ENCODE peak calls at places on chromosome 4, in eight cellular contexts. One of them, this sample, is unnamed.

GRCh38 chr4:173333658-173334084 is 487 bp downstream of the HMGB2 start:
- DNase-seq in HFF-Myc: no peak
- DNase-seq in dorsolateral prefrontal cortex: peak
- DNase-seq in AG04450: no peak
- DNase-seq in choroid plexus epithelial cell: peak
- DNase-seq in HFFc6: peak
- DNase-seq in foreskin fibroblast: no peak
- DNase-seq in right atrium auricular region: no peak
- DNase-seq in this sample: peak

GRCh38 chr4:147683172-147683571 is 791 bp downstream of the PRMT9 start:
- DNase-seq in HFF-Myc: no peak
- DNase-seq in dorsolateral prefrontal cortex: no peak
- DNase-seq in AG04450: no peak
- DNase-seq in choroid plexus epithelial cell: peak
- DNase-seq in HFFc6: peak
- DNase-seq in foreskin fibroblast: peak
- DNase-seq in right atrium auricular region: no peak
- DNase-seq in this sample: peak

GRCh38 chr4:121189811-121190210 is 25.7 kb upstream of the TNIP3 start:
- DNase-seq in HFF-Myc: no peak
- DNase-seq in dorsolateral prefrontal cortex: no peak
- DNase-seq in AG04450: no peak
- DNase-seq in choroid plexus epithelial cell: peak
- DNase-seq in HFFc6: no peak
- DNase-seq in foreskin fibroblast: no peak
- DNase-seq in right atrium auricular region: no peak
- DNase-seq in this sample: no peak

GRCh38 chr4:147578057-147578476 is 39.1 kb upstream of the TMEM184C start:
- DNase-seq in HFF-Myc: peak
- DNase-seq in dorsolateral prefrontal cortex: no peak
- DNase-seq in AG04450: peak
- DNase-seq in choroid plexus epithelial cell: peak
- DNase-seq in HFFc6: peak
- DNase-seq in foreskin fibroblast: peak
- DNase-seq in right atrium auricular region: no peak
- DNase-seq in this sample: no peak

GRCh38 chr4:114383055-114383454 is 215.6 kb upstream of the UGT8 start:
- DNase-seq in HFF-Myc: no peak
- DNase-seq in dorsolateral prefrontal cortex: no peak
- DNase-seq in AG04450: no peak
- DNase-seq in choroid plexus epithelial cell: no peak
- DNase-seq in HFFc6: peak
- DNase-seq in foreskin fibroblast: peak
- DNase-seq in right atrium auricular region: no peak
- DNase-seq in this sample: no peak

GRCh38 chr4:94813221-94813620 is 55.5 kb downstream of the BMPR1B start:
- DNase-seq in HFF-Myc: no peak
- DNase-seq in dorsolateral prefrontal cortex: no peak
- DNase-seq in AG04450: no peak
- DNase-seq in choroid plexus epithelial cell: no peak
- DNase-seq in HFFc6: no peak
- DNase-seq in foreskin fibroblast: no peak
- DNase-seq in right atrium auricular region: no peak
- DNase-seq in this sample: no peak

GRCh38 chr4:94561249-94562024 is 109.7 kb downstream of the PDLIM5 start:
- DNase-seq in HFF-Myc: no peak
- DNase-seq in dorsolateral prefrontal cortex: no peak
- DNase-seq in AG04450: no peak
- DNase-seq in choroid plexus epithelial cell: peak
- DNase-seq in HFFc6: peak
- DNase-seq in foreskin fibroblast: peak
- DNase-seq in right atrium auricular region: no peak
- DNase-seq in this sample: no peak

GRCh38 chr4:53917719-53918118 is 146.7 kb downstream of the CHIC2 start:
- DNase-seq in HFF-Myc: no peak
- DNase-seq in dorsolateral prefrontal cortex: no peak
- DNase-seq in AG04450: no peak
- DNase-seq in choroid plexus epithelial cell: no peak
- DNase-seq in HFFc6: no peak
- DNase-seq in foreskin fibroblast: no peak
- DNase-seq in right atrium auricular region: no peak
- DNase-seq in this sample: no peak

GRCh38 chr4:168449740-168450442 is 30.4 kb downstream of the DDX60L start:
- DNase-seq in HFF-Myc: peak
- DNase-seq in dorsolateral prefrontal cortex: no peak
- DNase-seq in AG04450: no peak
- DNase-seq in choroid plexus epithelial cell: peak
- DNase-seq in HFFc6: peak
- DNase-seq in foreskin fibroblast: peak
- DNase-seq in right atrium auricular region: no peak
- DNase-seq in this sample: peak

GRCh38 chr4:184386271-184386781 is 88.0 kb downstream of the IRF2 start:
- DNase-seq in HFF-Myc: no peak
- DNase-seq in dorsolateral prefrontal cortex: no peak
- DNase-seq in AG04450: no peak
- DNase-seq in choroid plexus epithelial cell: no peak
- DNase-seq in HFFc6: no peak
- DNase-seq in foreskin fibroblast: no peak
- DNase-seq in right atrium auricular region: no peak
- DNase-seq in this sample: no peak

DNA sequence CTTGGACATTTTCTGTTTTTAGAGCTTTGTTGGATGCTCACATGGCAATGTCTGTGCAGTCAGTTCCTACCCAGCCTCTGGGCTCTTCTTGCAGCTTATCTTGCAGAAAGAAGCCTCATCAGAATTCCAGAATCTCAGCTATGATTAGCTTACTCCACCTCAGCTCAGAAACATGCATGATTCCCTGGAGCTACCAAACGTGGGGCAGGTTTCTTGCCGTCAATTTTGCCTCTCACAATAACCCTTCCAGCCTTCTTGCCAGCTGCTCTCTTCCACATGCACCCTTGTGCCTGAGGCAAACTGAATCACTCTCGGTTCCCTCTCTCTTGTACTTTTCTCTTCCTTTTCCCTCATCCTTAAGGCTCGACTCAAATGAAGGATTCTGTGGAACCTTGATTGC is 141.4 kb downstream of the PTTG2 start:
- DNase-seq in HFF-Myc: no peak
- DNase-seq in dorsolateral prefrontal cortex: no peak
- DNase-seq in AG04450: peak
- DNase-seq in choroid plexus epithelial cell: peak
- DNase-seq in HFFc6: peak
- DNase-seq in foreskin fibroblast: peak
- DNase-seq in right atrium auricular region: no peak
- DNase-seq in this sample: no peak
- TF ChIP-seq CTCF in HFF-Myc: no peak
- TF ChIP-seq CTCF in dorsolateral prefrontal cortex: no peak
- TF ChIP-seq CTCF in AG04450: no peak
- TF ChIP-seq CTCF in choroid plexus epithelial cell: no peak
- TF ChIP-seq CTCF in HFFc6: no peak
- TF ChIP-seq CTCF in foreskin fibroblast: no peak
- TF ChIP-seq CTCF in right atrium auricular region: no peak
- TF ChIP-seq CTCF in this sample: no peak

GRCh38 chr4:186557061-186557460 is 1.7 kb upstream of the MTNR1A start:
- DNase-seq in HFF-Myc: no peak
- DNase-seq in dorsolateral prefrontal cortex: no peak
- DNase-seq in AG04450: no peak
- DNase-seq in choroid plexus epithelial cell: no peak
- DNase-seq in HFFc6: no peak
- DNase-seq in foreskin fibroblast: peak
- DNase-seq in right atrium auricular region: no peak
- DNase-seq in this sample: no peak

GRCh38 chr4:186553717-186554116 is 1.6 kb downstream of the MTNR1A start:
- DNase-seq in HFF-Myc: no peak
- DNase-seq in dorsolateral prefrontal cortex: no peak
- DNase-seq in AG04450: no peak
- DNase-seq in choroid plexus epithelial cell: no peak
- DNase-seq in HFFc6: no peak
- DNase-seq in foreskin fibroblast: no peak
- DNase-seq in right atrium auricular region: no peak
- DNase-seq in this sample: no peak

GRCh38 chr4:186551849-186552248 is 3.5 kb downstream of the MTNR1A start:
- DNase-seq in HFF-Myc: no peak
- DNase-seq in dorsolateral prefrontal cortex: no peak
- DNase-seq in AG04450: no peak
- DNase-seq in choroid plexus epithelial cell: no peak
- DNase-seq in HFFc6: no peak
- DNase-seq in foreskin fibroblast: no peak
- DNase-seq in right atrium auricular region: no peak
- DNase-seq in this sample: no peak

GRCh38 chr4:186554890-186555827 is at the start of gene MTNR1A:
- DNase-seq in HFF-Myc: no peak
- DNase-seq in dorsolateral prefrontal cortex: no peak
- DNase-seq in AG04450: no peak
- DNase-seq in choroid plexus epithelial cell: peak
- DNase-seq in HFFc6: no peak
- DNase-seq in foreskin fibroblast: no peak
- DNase-seq in right atrium auricular region: no peak
- DNase-seq in this sample: no peak

GRCh38 chr4:186554485-186554884 is 882 bp downstream of the MTNR1A start:
- DNase-seq in HFF-Myc: no peak
- DNase-seq in dorsolateral prefrontal cortex: no peak
- DNase-seq in AG04450: no peak
- DNase-seq in choroid plexus epithelial cell: peak
- DNase-seq in HFFc6: peak
- DNase-seq in foreskin fibroblast: no peak
- DNase-seq in right atrium auricular region: no peak
- DNase-seq in this sample: no peak
- TF ChIP-seq CTCF in HFF-Myc: peak
- TF ChIP-seq CTCF in dorsolateral prefrontal cortex: no peak
- TF ChIP-seq CTCF in AG04450: peak
- TF ChIP-seq CTCF in choroid plexus epithelial cell: peak
- TF ChIP-seq CTCF in HFFc6: peak
- TF ChIP-seq CTCF in foreskin fibroblast: no peak
- TF ChIP-seq CTCF in right atrium auricular region: no peak
- TF ChIP-seq CTCF in this sample: no peak

GRCh38 chr4:185580699-185581098 is 45.4 kb upstream of the PDLIM3 start:
- DNase-seq in HFF-Myc: no peak
- DNase-seq in dorsolateral prefrontal cortex: no peak
- DNase-seq in AG04450: no peak
- DNase-seq in choroid plexus epithelial cell: no peak
- DNase-seq in HFFc6: no peak
- DNase-seq in foreskin fibroblast: no peak
- DNase-seq in right atrium auricular region: no peak
- DNase-seq in this sample: no peak

GRCh38 chr4:185585211-185585610 is 49.9 kb upstream of the PDLIM3 start:
- DNase-seq in HFF-Myc: no peak
- DNase-seq in dorsolateral prefrontal cortex: no peak
- DNase-seq in AG04450: no peak
- DNase-seq in choroid plexus epithelial cell: no peak
- DNase-seq in HFFc6: no peak
- DNase-seq in foreskin fibroblast: no peak
- DNase-seq in right atrium auricular region: no peak
- DNase-seq in this sample: no peak

GRCh38 chr4:185582651-185583400 is 47.5 kb upstream of the PDLIM3 start:
- DNase-seq in HFF-Myc: no peak
- DNase-seq in dorsolateral prefrontal cortex: no peak
- DNase-seq in AG04450: no peak
- DNase-seq in choroid plexus epithelial cell: peak
- DNase-seq in HFFc6: no peak
- DNase-seq in foreskin fibroblast: no peak
- DNase-seq in right atrium auricular region: no peak
- DNase-seq in this sample: no peak

GRCh38 chr4:185587065-185587443 is 51.7 kb upstream of the PDLIM3 start:
- DNase-seq in HFF-Myc: no peak
- DNase-seq in dorsolateral prefrontal cortex: no peak
- DNase-seq in AG04450: no peak
- DNase-seq in choroid plexus epithelial cell: no peak
- DNase-seq in HFFc6: no peak
- DNase-seq in foreskin fibroblast: no peak
- DNase-seq in right atrium auricular region: no peak
- DNase-seq in this sample: no peak

DNA sequence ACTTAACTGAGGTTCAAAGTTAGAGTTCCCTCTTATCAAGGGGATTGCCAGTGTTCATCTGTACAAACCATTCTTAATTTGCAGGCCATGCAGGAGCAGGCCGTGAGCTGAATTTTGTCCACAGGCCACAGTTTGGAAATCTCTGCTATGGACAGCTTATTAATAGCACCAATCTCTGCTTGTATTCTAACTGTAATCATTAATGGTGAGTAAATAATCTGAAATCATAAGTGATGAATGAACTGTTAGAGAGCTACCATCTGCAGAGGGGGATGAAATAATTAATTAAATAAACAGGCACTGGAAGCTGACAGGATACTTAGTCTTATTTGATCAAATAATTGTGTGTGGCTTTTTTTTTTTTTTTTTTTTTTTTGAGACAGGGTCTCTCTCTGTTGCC is 48.5 kb upstream of the PDLIM3 start:
- DNase-seq in HFF-Myc: no peak
- DNase-seq in dorsolateral prefrontal cortex: no peak
- DNase-seq in AG04450: no peak
- DNase-seq in choroid plexus epithelial cell: no peak
- DNase-seq in HFFc6: no peak
- DNase-seq in foreskin fibroblast: no peak
- DNase-seq in right atrium auricular region: no peak
- DNase-seq in this sample: no peak
- TF ChIP-seq CTCF in HFF-Myc: no peak
- TF ChIP-seq CTCF in dorsolateral prefrontal cortex: no peak
- TF ChIP-seq CTCF in AG04450: no peak
- TF ChIP-seq CTCF in choroid plexus epithelial cell: no peak
- TF ChIP-seq CTCF in HFFc6: no peak
- TF ChIP-seq CTCF in foreskin fibroblast: no peak
- TF ChIP-seq CTCF in right atrium auricular region: no peak
- TF ChIP-seq CTCF in this sample: no peak

GRCh38 chr4:126346654-126347053 is 1031.9 kb downstream of the FAT4 start:
- DNase-seq in HFF-Myc: no peak
- DNase-seq in dorsolateral prefrontal cortex: no peak
- DNase-seq in AG04450: no peak
- DNase-seq in choroid plexus epithelial cell: no peak
- DNase-seq in HFFc6: no peak
- DNase-seq in foreskin fibroblast: no peak
- DNase-seq in right atrium auricular region: no peak
- DNase-seq in this sample: no peak

GRCh38 chr4:126338572-126338971 is 1023.8 kb downstream of the FAT4 start:
- DNase-seq in HFF-Myc: no peak
- DNase-seq in dorsolateral prefrontal cortex: no peak
- DNase-seq in AG04450: no peak
- DNase-seq in choroid plexus epithelial cell: no peak
- DNase-seq in HFFc6: no peak
- DNase-seq in foreskin fibroblast: no peak
- DNase-seq in right atrium auricular region: no peak
- DNase-seq in this sample: no peak

GRCh38 chr4:126341927-126342326 is 1027.2 kb downstream of the FAT4 start:
- DNase-seq in HFF-Myc: no peak
- DNase-seq in dorsolateral prefrontal cortex: no peak
- DNase-seq in AG04450: no peak
- DNase-seq in choroid plexus epithelial cell: no peak
- DNase-seq in HFFc6: no peak
- DNase-seq in foreskin fibroblast: no peak
- DNase-seq in right atrium auricular region: no peak
- DNase-seq in this sample: no peak

DNA sequence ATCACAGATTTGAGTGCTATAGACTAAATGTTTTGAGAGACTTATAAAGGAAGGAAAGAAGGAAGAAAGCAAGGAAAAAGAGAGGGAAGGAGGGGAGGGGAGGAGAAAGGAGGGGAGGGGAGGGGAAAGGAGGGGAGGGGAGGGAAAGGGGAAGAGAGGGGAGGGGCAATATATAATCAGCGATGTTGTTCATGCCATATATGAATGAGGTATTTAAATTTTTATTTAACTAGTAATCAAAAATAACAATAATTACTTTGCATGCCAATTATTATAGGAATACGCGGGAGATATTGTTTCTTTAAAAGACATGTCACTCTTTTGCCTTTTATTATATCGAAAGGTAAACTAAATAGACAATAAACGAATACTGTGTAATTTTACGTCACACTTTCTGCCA is 1029.7 kb downstream of the FAT4 start:
- DNase-seq in HFF-Myc: no peak
- DNase-seq in dorsolateral prefrontal cortex: no peak
- DNase-seq in AG04450: no peak
- DNase-seq in choroid plexus epithelial cell: no peak
- DNase-seq in HFFc6: no peak
- DNase-seq in foreskin fibroblast: no peak
- DNase-seq in right atrium auricular region: no peak
- DNase-seq in this sample: no peak
- TF ChIP-seq CTCF in HFF-Myc: no peak
- TF ChIP-seq CTCF in dorsolateral prefrontal cortex: no peak
- TF ChIP-seq CTCF in AG04450: no peak
- TF ChIP-seq CTCF in choroid plexus epithelial cell: no peak
- TF ChIP-seq CTCF in HFFc6: no peak
- TF ChIP-seq CTCF in foreskin fibroblast: no peak
- TF ChIP-seq CTCF in right atrium auricular region: no peak
- TF ChIP-seq CTCF in this sample: no peak

This sample was measured in CD14-positive monocyte.